ENCODE peak calls at places on chromosomes 4 and X, in five cellular contexts. M is ovary, G is heart left ventricle, S is thyroid gland, V is IMR-90. K is an unnamed sample. For H3K4me1, the result is how much of the 10 kb centered on the place peaks cover.

GRCh38 chr4:118340109-118340508 is 12.7 kb downstream of the PRSS12 start:
- DNase-seq in M (no peak), G (no peak), S (no peak), V (no peak), K (no peak)

GRCh38 chrX:150568320-150569154 is at the start of gene MTM1:
- DNase-seq in M (peak), G (peak), S (peak), V (peak), K (peak)

GRCh38 chrX:7711167-7711566 is 131.8 kb upstream of the VCX start:
- DNase-seq in M (no peak), G (no peak), S (no peak), V (no peak), K (no peak)

GRCh38 chr4:11367371-11367770 is 61.3 kb downstream of the HS3ST1 start:
- DNase-seq in M (peak), G (peak), S (peak), V (peak), K (no peak)

GRCh38 chr4:112325522-112325921 is 28.4 kb downstream of the ALPK1 start:
- DNase-seq in M (no peak), G (no peak), S (no peak), V (no peak), K (no peak)

GRCh38 chr4:19684079-19684478 is 567.6 kb upstream of the SLIT2 start:
- DNase-seq in M (no peak), G (no peak), S (no peak), V (no peak), K (no peak)

GRCh38 chr4:81470456-81471327 is 1.0 kb downstream of the RASGEF1B start:
- DNase-seq in M (peak), G (peak), S (peak), V (no peak), K (peak)

GRCh38 chr4:120753854-120754253 is 168.7 kb downstream of the PRDM5 start:
- DNase-seq in M (no peak), G (no peak), S (no peak), V (no peak), K (no peak)

GRCh38 chr4:74161676-74162450 is 3.9 kb downstream of the MTHFD2L start:
- DNase-seq in M (no peak), G (no peak), S (no peak), V (peak), K (no peak)

GRCh38 chr4:147786031-147786430 is 54.1 kb downstream of the ARHGAP10 start:
- DNase-seq in M (no peak), G (no peak), S (no peak), V (no peak), K (no peak)

GRCh38 chr4:153465922-153466636 is at the start of gene TMEM131L:
- DNase-seq in M (peak), G (peak), S (peak), V (peak), K (peak)
- TF ChIP-seq POLR2A in M (no peak), G (peak), S (peak), V (peak), K (peak)

GRCh38 chr4:127997534-127998388 is 32.6 kb downstream of the ABHD18 start:
- DNase-seq in M (no peak), G (no peak), S (peak), V (peak), K (no peak)
- TF ChIP-seq CTCF in M (no peak), G (no peak), S (no peak), V (peak), K (no peak)

GRCh38 chr4:47434931-47435330 is 28.6 kb downstream of the COMMD8 start:
- DNase-seq in M (no peak), G (no peak), S (no peak), V (no peak), K (no peak)
- H3K4me1 ChIP-seq in M (under half), G (under half), S (under half), V (under half), K (under half)

GRCh38 chrX:37910186-37910585 is 62.8 kb upstream of the DYNLT3 start:
- DNase-seq in M (no peak), G (no peak), S (no peak), V (no peak), K (no peak)

GRCh38 chrX:37906357-37906756 is 59.0 kb upstream of the DYNLT3 start:
- DNase-seq in M (no peak), G (no peak), S (no peak), V (no peak), K (no peak)

GRCh38 chrX:37904833-37905232 is 57.5 kb upstream of the DYNLT3 start:
- DNase-seq in M (no peak), G (no peak), S (no peak), V (no peak), K (no peak)

DNA sequence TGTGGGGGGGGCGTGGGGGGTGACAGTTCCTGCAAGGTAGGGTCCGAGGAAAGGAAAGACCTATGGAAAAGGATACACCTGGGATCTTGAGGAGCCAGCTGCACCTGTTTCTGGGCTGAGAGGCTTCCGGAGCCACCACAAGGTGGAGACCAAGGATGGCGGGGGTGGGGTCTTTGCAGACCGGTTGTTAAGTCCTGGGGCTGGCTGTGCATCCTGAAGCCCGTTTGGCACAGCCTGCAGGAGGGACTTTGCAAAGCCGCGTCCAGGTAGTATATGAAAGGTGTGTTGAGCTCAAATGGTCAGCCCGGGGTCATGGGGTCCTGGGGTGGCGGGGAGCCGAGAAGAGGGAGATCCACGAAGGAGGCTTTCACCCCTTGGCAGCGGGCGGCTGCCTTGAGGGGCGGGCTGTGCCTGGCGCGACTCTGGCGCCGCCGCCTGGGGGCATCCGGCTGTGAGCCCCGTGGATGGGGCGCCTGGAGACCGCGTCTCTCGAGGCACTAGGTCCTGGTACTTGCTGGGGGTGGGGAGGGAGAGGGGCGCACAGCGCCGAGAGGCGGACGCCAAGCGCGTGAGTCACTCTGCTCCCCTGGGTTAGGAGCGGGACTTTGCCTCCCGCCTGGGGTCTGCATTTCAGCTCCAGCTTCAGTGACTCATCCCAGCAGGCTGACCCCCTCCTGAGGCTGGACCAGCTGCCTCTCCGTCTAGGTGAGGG is 58.2 kb upstream of the DYNLT3 start:
- DNase-seq in M (peak), G (peak), S (no peak), V (peak), K (peak)
- TF ChIP-seq POLR2A in M (no peak), G (no peak), S (no peak), V (no peak), K (no peak)

GRCh38 chrX:153397256-153397960 is 3.7 kb downstream of the PNMA6E start:
- DNase-seq in M (peak), G (no peak), S (no peak), V (no peak), K (no peak)

GRCh38 chrX:153396320-153397195 is 4.6 kb downstream of the PNMA6E start:
- DNase-seq in M (peak), G (no peak), S (no peak), V (no peak), K (no peak)

GRCh38 chrX:153401133-153401764 is at the start of gene PNMA6E:
- DNase-seq in M (no peak), G (no peak), S (no peak), V (no peak), K (no peak)

GRCh38 chrX:153398275-153398960 is 2.7 kb downstream of the PNMA6E start:
- DNase-seq in M (no peak), G (no peak), S (no peak), V (no peak), K (no peak)

GRCh38 chrX:153400146-153401132 is 711 bp downstream of the PNMA6E start:
- DNase-seq in M (no peak), G (no peak), S (peak), V (no peak), K (no peak)
- TF ChIP-seq CTCF in M (peak), G (peak), S (peak), V (peak), K (peak)

DNA sequence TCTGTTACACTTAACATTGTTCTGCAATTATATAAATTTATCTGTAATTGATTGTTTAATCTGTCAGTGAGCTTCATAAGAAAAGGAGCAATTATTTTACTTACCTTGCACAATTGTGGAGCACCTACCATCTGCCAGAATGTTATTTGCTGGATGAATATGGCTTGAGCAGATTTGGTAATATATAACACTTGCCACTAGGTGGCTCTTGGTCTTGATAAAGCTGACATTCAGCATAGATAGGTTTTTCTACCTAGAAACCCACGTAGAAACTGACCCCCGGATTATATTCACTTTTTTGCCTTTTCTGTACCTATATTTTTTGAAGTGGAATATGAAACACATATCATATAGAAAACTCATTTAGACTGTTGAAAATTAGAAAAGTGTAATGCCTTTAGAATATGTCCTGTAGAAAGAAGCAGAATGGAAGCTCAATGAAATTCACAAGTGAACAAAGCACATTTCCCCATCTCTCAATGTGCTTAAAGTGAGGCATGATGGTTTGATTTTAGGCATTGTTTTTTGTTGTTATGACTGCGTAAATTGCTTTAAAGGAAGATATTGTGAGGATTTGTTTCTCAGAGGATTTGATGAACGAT is 9.5 kb downstream of the RBPJ start:
- DNase-seq in M (no peak), G (no peak), S (no peak), V (peak), K (no peak)
- H3K4me1 ChIP-seq in M (under half), G (under half), S (under half), V (under half), K (under half)

DNA sequence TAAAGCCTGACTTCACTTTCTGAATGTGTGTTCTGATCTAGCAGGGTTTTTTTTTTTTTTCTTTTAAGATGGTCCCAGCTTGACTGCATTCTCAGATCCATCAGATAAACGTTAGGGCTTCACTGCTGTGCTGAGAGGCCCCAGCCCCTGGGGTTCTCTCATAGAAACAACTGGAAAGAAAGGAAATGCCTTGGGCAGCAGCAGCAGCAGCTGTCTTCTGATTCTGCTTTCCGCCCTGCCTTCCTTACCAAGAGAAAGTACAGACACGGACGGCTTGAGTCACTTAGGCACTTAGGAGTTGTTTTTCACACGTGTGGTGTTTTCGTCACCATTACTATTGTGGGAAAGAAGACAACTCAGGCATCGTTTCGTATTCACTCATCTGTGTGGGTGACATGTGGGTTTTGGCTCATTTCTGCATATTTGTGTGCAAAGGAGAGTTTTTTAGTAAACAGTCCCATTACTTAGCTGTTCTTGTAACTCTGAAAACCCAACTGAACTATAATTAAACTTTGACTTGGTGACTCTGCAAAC is 172.0 kb downstream of the PTTG2 start:
- DNase-seq in M (peak), G (peak), S (no peak), V (peak), K (no peak)
- TF ChIP-seq POLR2A in M (no peak), G (no peak), S (no peak), V (peak), K (no peak)

GRCh38 chr4:108336076-108336475 is 167.3 kb upstream of the LEF1 start:
- DNase-seq in M (no peak), G (no peak), S (no peak), V (no peak), K (no peak)

GRCh38 chr4:108337923-108338322 is 169.2 kb upstream of the LEF1 start:
- DNase-seq in M (no peak), G (no peak), S (no peak), V (peak), K (no peak)

GRCh38 chr4:108331905-108332632 is 163.3 kb upstream of the LEF1 start:
- DNase-seq in M (no peak), G (no peak), S (no peak), V (no peak), K (no peak)

GRCh38 chr4:108333353-108333920 is 164.7 kb upstream of the LEF1 start:
- DNase-seq in M (no peak), G (no peak), S (no peak), V (no peak), K (no peak)

GRCh38 chr4:108335081-108335480 is 166.3 kb upstream of the LEF1 start:
- DNase-seq in M (no peak), G (no peak), S (no peak), V (no peak), K (no peak)
- TF ChIP-seq CTCF in M (no peak), G (no peak), S (no peak), V (no peak), K (no peak)